ENCODE peak calls at places on chromosomes 7 and 10, in eight cellular contexts. One of them, this sample, is unnamed. For H3K36me3 and H3K4me1, the result is how much of the 10 kb centered on the place peaks cover.

GRCh38 chr10:79932307-79932706 is 16.6 kb downstream of the SFTPD start:
- DNase-seq in thyroid gland: no peak
- DNase-seq in spleen: no peak
- DNase-seq in tibial nerve: no peak
- DNase-seq in right lobe of liver: no peak
- DNase-seq in GM23338: no peak
- DNase-seq in CD4-positive, CD25-positive, alpha-beta regulatory T cell: no peak
- DNase-seq in CD8-positive, alpha-beta T cell: no peak
- DNase-seq in this sample: no peak

GRCh38 chr10:109887272-109887671 is 36.0 kb downstream of the XPNPEP1 start:
- DNase-seq in thyroid gland: peak
- DNase-seq in spleen: no peak
- DNase-seq in tibial nerve: no peak
- DNase-seq in right lobe of liver: no peak
- DNase-seq in GM23338: no peak
- DNase-seq in CD4-positive, CD25-positive, alpha-beta regulatory T cell: no peak
- DNase-seq in CD8-positive, alpha-beta T cell: no peak
- DNase-seq in this sample: no peak

GRCh38 chr10:112842832-112843360 is 107.2 kb upstream of the TCF7L2 start:
- DNase-seq in thyroid gland: no peak
- DNase-seq in spleen: no peak
- DNase-seq in tibial nerve: no peak
- DNase-seq in right lobe of liver: peak
- DNase-seq in GM23338: no peak
- DNase-seq in CD4-positive, CD25-positive, alpha-beta regulatory T cell: no peak
- DNase-seq in CD8-positive, alpha-beta T cell: no peak
- DNase-seq in this sample: no peak

GRCh38 chr10:126930506-126931458 is 25.6 kb downstream of the DOCK1 start:
- DNase-seq in thyroid gland: peak
- DNase-seq in spleen: no peak
- DNase-seq in tibial nerve: no peak
- DNase-seq in right lobe of liver: no peak
- DNase-seq in GM23338: no peak
- DNase-seq in CD4-positive, CD25-positive, alpha-beta regulatory T cell: no peak
- DNase-seq in CD8-positive, alpha-beta T cell: no peak
- DNase-seq in this sample: no peak

GRCh38 chr7:131090866-131091692 is 236.6 kb upstream of the MKLN1 start:
- DNase-seq in thyroid gland: no peak
- DNase-seq in spleen: no peak
- DNase-seq in tibial nerve: no peak
- DNase-seq in right lobe of liver: no peak
- DNase-seq in GM23338: peak
- DNase-seq in CD4-positive, CD25-positive, alpha-beta regulatory T cell: no peak
- DNase-seq in CD8-positive, alpha-beta T cell: no peak
- DNase-seq in this sample: no peak

GRCh38 chr10:58932126-58932525 is 244.3 kb upstream of the PHYHIPL start:
- DNase-seq in thyroid gland: no peak
- DNase-seq in spleen: no peak
- DNase-seq in tibial nerve: no peak
- DNase-seq in right lobe of liver: no peak
- DNase-seq in GM23338: no peak
- DNase-seq in CD4-positive, CD25-positive, alpha-beta regulatory T cell: no peak
- DNase-seq in CD8-positive, alpha-beta T cell: no peak
- DNase-seq in this sample: no peak

GRCh38 chr7:78953090-78953489 is 500.4 kb downstream of the MAGI2 start:
- DNase-seq in thyroid gland: no peak
- DNase-seq in spleen: no peak
- DNase-seq in tibial nerve: no peak
- DNase-seq in right lobe of liver: no peak
- DNase-seq in GM23338: no peak
- DNase-seq in CD4-positive, CD25-positive, alpha-beta regulatory T cell: no peak
- DNase-seq in CD8-positive, alpha-beta T cell: no peak
- DNase-seq in this sample: no peak

GRCh38 chr7:81603-82342 is 110.6 kb upstream of the FAM20C start:
- DNase-seq in thyroid gland: peak
- DNase-seq in spleen: peak
- DNase-seq in tibial nerve: no peak
- DNase-seq in right lobe of liver: no peak
- DNase-seq in GM23338: no peak
- DNase-seq in CD4-positive, CD25-positive, alpha-beta regulatory T cell: no peak
- DNase-seq in CD8-positive, alpha-beta T cell: no peak
- DNase-seq in this sample: peak

GRCh38 chr7:46385662-46386309 is 464.7 kb upstream of the IGFBP3 start:
- DNase-seq in thyroid gland: no peak
- DNase-seq in spleen: no peak
- DNase-seq in tibial nerve: no peak
- DNase-seq in right lobe of liver: no peak
- DNase-seq in GM23338: no peak
- DNase-seq in CD4-positive, CD25-positive, alpha-beta regulatory T cell: no peak
- DNase-seq in CD8-positive, alpha-beta T cell: no peak
- DNase-seq in this sample: no peak

GRCh38 chr10:91992026-91992425 is 68.5 kb downstream of the BTAF1 start:
- DNase-seq in thyroid gland: no peak
- DNase-seq in spleen: no peak
- DNase-seq in tibial nerve: no peak
- DNase-seq in right lobe of liver: no peak
- DNase-seq in GM23338: no peak
- DNase-seq in CD4-positive, CD25-positive, alpha-beta regulatory T cell: no peak
- DNase-seq in CD8-positive, alpha-beta T cell: no peak
- DNase-seq in this sample: no peak

GRCh38 chr10:92001995-92002394 is 78.4 kb downstream of the BTAF1 start:
- DNase-seq in thyroid gland: no peak
- DNase-seq in spleen: no peak
- DNase-seq in tibial nerve: no peak
- DNase-seq in right lobe of liver: no peak
- DNase-seq in GM23338: no peak
- DNase-seq in CD4-positive, CD25-positive, alpha-beta regulatory T cell: no peak
- DNase-seq in CD8-positive, alpha-beta T cell: no peak
- DNase-seq in this sample: no peak

GRCh38 chr10:91996266-91996665 is 72.7 kb downstream of the BTAF1 start:
- DNase-seq in thyroid gland: no peak
- DNase-seq in spleen: no peak
- DNase-seq in tibial nerve: no peak
- DNase-seq in right lobe of liver: no peak
- DNase-seq in GM23338: no peak
- DNase-seq in CD4-positive, CD25-positive, alpha-beta regulatory T cell: no peak
- DNase-seq in CD8-positive, alpha-beta T cell: no peak
- DNase-seq in this sample: no peak
- H3K36me3 ChIP-seq in thyroid gland: under half
- H3K36me3 ChIP-seq in spleen: half or more
- H3K36me3 ChIP-seq in tibial nerve: half or more
- H3K36me3 ChIP-seq in right lobe of liver: under half
- H3K36me3 ChIP-seq in GM23338: under half
- H3K36me3 ChIP-seq in CD4-positive, CD25-positive, alpha-beta regulatory T cell: under half
- H3K36me3 ChIP-seq in CD8-positive, alpha-beta T cell: under half
- H3K36me3 ChIP-seq in this sample: under half

GRCh38 chr10:101283762-101284161 is 54.5 kb upstream of the LBX1 start:
- DNase-seq in thyroid gland: no peak
- DNase-seq in spleen: no peak
- DNase-seq in tibial nerve: no peak
- DNase-seq in right lobe of liver: no peak
- DNase-seq in GM23338: no peak
- DNase-seq in CD4-positive, CD25-positive, alpha-beta regulatory T cell: no peak
- DNase-seq in CD8-positive, alpha-beta T cell: no peak
- DNase-seq in this sample: no peak
- H3K4me1 ChIP-seq in thyroid gland: under half
- H3K4me1 ChIP-seq in spleen: under half
- H3K4me1 ChIP-seq in tibial nerve: under half
- H3K4me1 ChIP-seq in right lobe of liver: under half
- H3K4me1 ChIP-seq in GM23338: under half
- H3K4me1 ChIP-seq in CD4-positive, CD25-positive, alpha-beta regulatory T cell: under half
- H3K4me1 ChIP-seq in CD8-positive, alpha-beta T cell: under half
- H3K4me1 ChIP-seq in this sample: under half

DNA sequence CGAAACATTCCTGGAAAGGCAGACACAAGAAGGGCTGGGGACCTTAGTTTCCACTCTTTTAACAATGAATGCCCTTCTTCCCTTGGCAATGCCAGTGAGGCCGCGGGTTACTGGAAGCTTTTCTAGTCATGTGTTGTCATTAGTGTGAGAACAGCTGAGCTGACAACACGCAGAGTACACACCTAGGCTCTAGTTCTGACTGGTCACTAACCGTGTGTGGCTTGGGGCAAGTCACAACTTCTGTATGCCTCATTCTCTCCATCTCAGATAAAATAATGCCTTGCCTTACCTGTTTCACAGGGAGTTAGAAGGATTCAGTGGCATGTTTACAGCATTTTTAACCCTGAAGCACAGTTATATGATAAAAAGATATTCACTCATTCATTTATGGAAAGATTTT is 31.7 kb downstream of the FBH1 start:
- DNase-seq in thyroid gland: no peak
- DNase-seq in spleen: no peak
- DNase-seq in tibial nerve: no peak
- DNase-seq in right lobe of liver: no peak
- DNase-seq in GM23338: no peak
- DNase-seq in CD4-positive, CD25-positive, alpha-beta regulatory T cell: no peak
- DNase-seq in CD8-positive, alpha-beta T cell: no peak
- DNase-seq in this sample: no peak
- H3K36me3 ChIP-seq in thyroid gland: half or more
- H3K36me3 ChIP-seq in spleen: half or more
- H3K36me3 ChIP-seq in tibial nerve: half or more
- H3K36me3 ChIP-seq in right lobe of liver: under half
- H3K36me3 ChIP-seq in GM23338: half or more
- H3K36me3 ChIP-seq in CD4-positive, CD25-positive, alpha-beta regulatory T cell: half or more
- H3K36me3 ChIP-seq in CD8-positive, alpha-beta T cell: under half
- H3K36me3 ChIP-seq in this sample: under half

GRCh38 chr7:157926521-157927167 is 589.8 kb downstream of the DNAJB6 start:
- DNase-seq in thyroid gland: no peak
- DNase-seq in spleen: no peak
- DNase-seq in tibial nerve: no peak
- DNase-seq in right lobe of liver: no peak
- DNase-seq in GM23338: no peak
- DNase-seq in CD4-positive, CD25-positive, alpha-beta regulatory T cell: no peak
- DNase-seq in CD8-positive, alpha-beta T cell: peak
- DNase-seq in this sample: no peak
- H3K4me1 ChIP-seq in thyroid gland: under half
- H3K4me1 ChIP-seq in spleen: under half
- H3K4me1 ChIP-seq in tibial nerve: under half
- H3K4me1 ChIP-seq in right lobe of liver: under half
- H3K4me1 ChIP-seq in GM23338: under half
- H3K4me1 ChIP-seq in CD4-positive, CD25-positive, alpha-beta regulatory T cell: under half
- H3K4me1 ChIP-seq in CD8-positive, alpha-beta T cell: under half
- H3K4me1 ChIP-seq in this sample: under half

GRCh38 chr7:53022893-53023292 is 12.5 kb upstream of the POM121L12 start:
- DNase-seq in thyroid gland: no peak
- DNase-seq in spleen: no peak
- DNase-seq in tibial nerve: no peak
- DNase-seq in right lobe of liver: no peak
- DNase-seq in GM23338: no peak
- DNase-seq in CD4-positive, CD25-positive, alpha-beta regulatory T cell: no peak
- DNase-seq in CD8-positive, alpha-beta T cell: no peak
- DNase-seq in this sample: no peak
- H3K36me3 ChIP-seq in thyroid gland: under half
- H3K36me3 ChIP-seq in spleen: under half
- H3K36me3 ChIP-seq in tibial nerve: under half
- H3K36me3 ChIP-seq in right lobe of liver: under half
- H3K36me3 ChIP-seq in GM23338: under half
- H3K36me3 ChIP-seq in CD4-positive, CD25-positive, alpha-beta regulatory T cell: under half
- H3K36me3 ChIP-seq in CD8-positive, alpha-beta T cell: under half
- H3K36me3 ChIP-seq in this sample: under half

DNA sequence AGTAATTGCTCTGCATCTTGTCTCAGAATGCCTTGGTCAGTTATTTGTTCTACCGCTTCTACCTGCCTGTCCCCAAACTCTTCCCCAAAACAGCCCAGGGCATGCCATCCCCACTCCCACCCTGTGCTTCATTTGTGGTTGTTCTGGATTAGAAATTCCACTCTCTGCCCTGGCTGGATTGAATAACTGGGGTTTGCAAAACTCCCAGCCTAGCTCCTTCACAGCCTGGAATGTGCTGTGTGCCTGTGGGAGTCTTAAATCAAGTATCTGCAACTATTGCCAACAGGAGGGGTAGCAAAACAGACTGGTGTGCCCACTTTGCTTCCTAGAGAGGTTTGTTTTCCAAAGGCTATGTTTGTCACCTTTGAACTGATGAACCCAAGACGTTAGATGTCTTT is 24.2 kb downstream of the TSPAN15 start:
- DNase-seq in thyroid gland: no peak
- DNase-seq in spleen: no peak
- DNase-seq in tibial nerve: no peak
- DNase-seq in right lobe of liver: no peak
- DNase-seq in GM23338: no peak
- DNase-seq in CD4-positive, CD25-positive, alpha-beta regulatory T cell: no peak
- DNase-seq in CD8-positive, alpha-beta T cell: no peak
- DNase-seq in this sample: no peak
- H3K4me1 ChIP-seq in thyroid gland: under half
- H3K4me1 ChIP-seq in spleen: half or more
- H3K4me1 ChIP-seq in tibial nerve: under half
- H3K4me1 ChIP-seq in right lobe of liver: under half
- H3K4me1 ChIP-seq in GM23338: under half
- H3K4me1 ChIP-seq in CD4-positive, CD25-positive, alpha-beta regulatory T cell: under half
- H3K4me1 ChIP-seq in CD8-positive, alpha-beta T cell: under half
- H3K4me1 ChIP-seq in this sample: under half

DNA sequence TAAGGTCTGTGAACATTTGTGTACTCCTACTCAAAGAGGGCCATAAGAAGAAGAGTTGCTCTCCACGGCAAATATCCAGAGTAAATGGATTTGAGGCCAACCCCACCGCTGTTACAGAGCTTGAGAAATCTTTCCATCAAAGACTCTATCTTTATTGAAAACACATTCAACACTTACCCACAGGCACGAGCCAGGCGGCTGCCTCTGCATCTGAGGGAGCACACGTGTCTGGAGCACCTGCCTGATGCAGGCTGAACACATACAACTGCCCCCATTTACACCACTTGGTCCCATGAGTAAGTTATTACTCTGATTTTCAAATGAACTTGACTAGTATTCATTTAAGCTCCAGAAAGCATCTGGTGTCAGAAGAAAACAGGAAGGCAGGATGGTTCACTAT is 38.7 kb downstream of the HBP1 start:
- DNase-seq in thyroid gland: no peak
- DNase-seq in spleen: no peak
- DNase-seq in tibial nerve: no peak
- DNase-seq in right lobe of liver: no peak
- DNase-seq in GM23338: no peak
- DNase-seq in CD4-positive, CD25-positive, alpha-beta regulatory T cell: no peak
- DNase-seq in CD8-positive, alpha-beta T cell: no peak
- DNase-seq in this sample: no peak
- H3K36me3 ChIP-seq in thyroid gland: under half
- H3K36me3 ChIP-seq in spleen: half or more
- H3K36me3 ChIP-seq in tibial nerve: half or more
- H3K36me3 ChIP-seq in right lobe of liver: under half
- H3K36me3 ChIP-seq in GM23338: under half
- H3K36me3 ChIP-seq in CD4-positive, CD25-positive, alpha-beta regulatory T cell: half or more
- H3K36me3 ChIP-seq in CD8-positive, alpha-beta T cell: under half
- H3K36me3 ChIP-seq in this sample: under half